ENCODE peak calls at places on chromosome 13, in four cellular contexts. A is IMR-90; I is epithelial cell of esophagus; W is CD8-positive, alpha-beta T cell. K is an unnamed sample.

GRCh38 chr13:50676602-50677001 is 166.9 kb downstream of the DLEU7 start:
- DNase-seq in A (peak; percentile 44), I (peak; percentile 80), W (no peak), K (peak; percentile 82)

GRCh38 chr13:42348576-42348975 is 76.6 kb downstream of the AKAP11 start:
- DNase-seq in A (no peak), I (no peak), W (no peak), K (no peak)

GRCh38 chr13:109919715-109920375 is 133.5 kb upstream of the IRS2 start:
- DNase-seq in A (peak; percentile 34), I (no peak), W (no peak), K (peak; percentile 33)

GRCh38 chr13:67506407-67506806 is 276.3 kb upstream of the PCDH9 start:
- DNase-seq in A (no peak), I (no peak), W (no peak), K (no peak)

GRCh38 chr13:33070713-33071112 is 54.5 kb downstream of the KL start:
- DNase-seq in A (peak; percentile 19), I (peak; percentile 55), W (no peak), K (no peak)

GRCh38 chr13:79675931-79676658 is 195.1 kb downstream of the NDFIP2 start:
- DNase-seq in A (no peak), I (peak; percentile 27), W (no peak), K (no peak)

GRCh38 chr13:20301391-20302071 is 69.4 kb upstream of the GJB6 start:
- DNase-seq in A (no peak), I (no peak), W (no peak), K (peak; percentile 4)

GRCh38 chr13:27919299-27919933 is 384 bp upstream of the PDX1 start:
- DNase-seq in A (no peak), I (no peak), W (no peak), K (no peak)

GRCh38 chr13:43009506-43009905 is 13.9 kb upstream of the DNAJC15 start:
- DNase-seq in A (peak; percentile 60), I (peak; percentile 48), W (no peak), K (peak; percentile 54)

GRCh38 chr13:41008349-41008980 is 10.7 kb downstream of the ELF1 start:
- DNase-seq in A (peak; percentile 90), I (peak; percentile 88), W (no peak), K (peak; percentile 79)

GRCh38 chr13:101621099-101621498 is 168.6 kb downstream of the ITGBL1 start:
- DNase-seq in A (no peak), I (no peak), W (no peak), K (no peak)

GRCh38 chr13:93690139-93690538 is 463.5 kb downstream of the GPC6 start:
- DNase-seq in A (peak; percentile 46), I (peak; percentile 40), W (no peak), K (peak; percentile 48)

GRCh38 chr13:102295316-102296048 is 106.4 kb downstream of the FGF14 start:
- DNase-seq in A (peak; percentile 79), I (no peak), W (no peak), K (peak; percentile 66)

GRCh38 chr13:49731766-49732165 is 40.5 kb upstream of the EBPL start:
- DNase-seq in A (peak; percentile 91), I (peak; percentile 50), W (no peak), K (peak; percentile 78)

GRCh38 chr13:38042771-38043170 is 173.2 kb upstream of the TRPC4 start:
- DNase-seq in A (peak; percentile 26), I (no peak), W (no peak), K (peak; percentile 5)

GRCh38 chr13:102317593-102317992 is 84.3 kb downstream of the FGF14 start:
- DNase-seq in A (peak; percentile 8), I (no peak), W (no peak), K (peak; percentile 82)

GRCh38 chr13:45036206-45036605 is 46.9 kb downstream of the GPALPP1 start:
- DNase-seq in A (no peak), I (no peak), W (no peak), K (no peak)

GRCh38 chr13:95160112-95160906 is 140.9 kb downstream of the ABCC4 start:
- DNase-seq in A (peak; percentile 72), I (peak; percentile 15), W (no peak), K (no peak)

GRCh38 chr13:111232191-111232590 is 88.3 kb upstream of the TEX29 start:
- DNase-seq in A (no peak), I (no peak), W (no peak), K (no peak)

GRCh38 chr13:33284916-33285315 is 639 bp downstream of the STARD13 start:
- DNase-seq in A (no peak), I (peak; percentile 68), W (no peak), K (peak; percentile 40)

GRCh38 chr13:110298566-110299321 is 8.2 kb downstream of the COL4A1 start:
- DNase-seq in A (no peak), I (no peak), W (no peak), K (no peak)

GRCh38 chr13:29991343-29991742 is 140.9 kb upstream of the UBL3 start:
- DNase-seq in A (peak; percentile 95), I (peak; percentile 88), W (no peak), K (peak; percentile 72)

GRCh38 chr13:84479656-84480055 is 597.4 kb upstream of the SLITRK1 start:
- DNase-seq in A (peak; percentile 40), I (peak; percentile 92), W (no peak), K (peak; percentile 18)

GRCh38 chr13:67078062-67078461 is 152.1 kb downstream of the PCDH9 start:
- DNase-seq in A (no peak), I (no peak), W (no peak), K (no peak)

GRCh38 chr13:26380930-26381329 is 127.0 kb downstream of the CDK8 start:
- DNase-seq in A (no peak), I (no peak), W (no peak), K (no peak)

GRCh38 chr13:41842029-41842428 is 118.9 kb downstream of the VWA8 start:
- DNase-seq in A (peak; percentile 38), I (no peak), W (no peak), K (peak; percentile 48)

GRCh38 chr13:106213028-106213427 is 322.4 kb downstream of the EFNB2 start:
- DNase-seq in A (no peak), I (no peak), W (no peak), K (no peak)

GRCh38 chr13:76889254-76889653 is 3.0 kb upstream of the KCTD12 start:
- DNase-seq in A (no peak), I (peak; percentile 93), W (no peak), K (no peak)

GRCh38 chr13:91141619-91142061 is 205.8 kb upstream of the MIR17HG start:
- DNase-seq in A (no peak), I (no peak), W (no peak), K (no peak)

GRCh38 chr13:30355839-30356238 is 48.5 kb upstream of the KATNAL1 start:
- DNase-seq in A (no peak), I (no peak), W (no peak), K (no peak)

GRCh38 chr13:50241479-50241878 is 226.2 kb downstream of the KCNRG start:
- DNase-seq in A (no peak), I (no peak), W (no peak), K (no peak)

GRCh38 chr13:21637296-21637695 is 33.3 kb upstream of the MICU2 start:
- DNase-seq in A (peak; percentile 43), I (peak; percentile 99), W (no peak), K (peak; percentile 10)

GRCh38 chr13:97257228-97257755 is 35.2 kb downstream of the MBNL2 start:
- DNase-seq in A (no peak), I (no peak), W (no peak), K (no peak)

GRCh38 chr13:97259787-97260641 is 37.9 kb downstream of the MBNL2 start:
- DNase-seq in A (peak; percentile 84), I (peak; percentile 40), W (no peak), K (peak; percentile 88)

GRCh38 chr13:97257800-97258799 is 36.0 kb downstream of the MBNL2 start:
- DNase-seq in A (peak; percentile 90), I (peak; percentile 81), W (no peak), K (peak; percentile 92)

GRCh38 chr13:97256343-97256783 is 34.2 kb downstream of the MBNL2 start:
- DNase-seq in A (peak; percentile 97), I (peak; percentile 80), W (no peak), K (peak; percentile 99)

GRCh38 chr13:97258801-97259200 is 36.7 kb downstream of the MBNL2 start:
- DNase-seq in A (peak; percentile 64), I (no peak), W (no peak), K (peak; percentile 83)
- H3K4me3 ChIP-seq in A (no peak overlapping the region), I (no peak overlapping the region), W (no peak overlapping the region), K (no peak overlapping the region)

GRCh38 chr13:98653471-98653985 is 76.6 kb upstream of the STK24 start:
- DNase-seq in A (peak; percentile 71), I (peak; percentile 88), W (peak; percentile 52), K (peak; percentile 77)
- TF ChIP-seq CTCF in A (peak; percentile 87), I (peak; percentile 96), W (peak; percentile 78), K (peak; percentile 94)

DNA sequence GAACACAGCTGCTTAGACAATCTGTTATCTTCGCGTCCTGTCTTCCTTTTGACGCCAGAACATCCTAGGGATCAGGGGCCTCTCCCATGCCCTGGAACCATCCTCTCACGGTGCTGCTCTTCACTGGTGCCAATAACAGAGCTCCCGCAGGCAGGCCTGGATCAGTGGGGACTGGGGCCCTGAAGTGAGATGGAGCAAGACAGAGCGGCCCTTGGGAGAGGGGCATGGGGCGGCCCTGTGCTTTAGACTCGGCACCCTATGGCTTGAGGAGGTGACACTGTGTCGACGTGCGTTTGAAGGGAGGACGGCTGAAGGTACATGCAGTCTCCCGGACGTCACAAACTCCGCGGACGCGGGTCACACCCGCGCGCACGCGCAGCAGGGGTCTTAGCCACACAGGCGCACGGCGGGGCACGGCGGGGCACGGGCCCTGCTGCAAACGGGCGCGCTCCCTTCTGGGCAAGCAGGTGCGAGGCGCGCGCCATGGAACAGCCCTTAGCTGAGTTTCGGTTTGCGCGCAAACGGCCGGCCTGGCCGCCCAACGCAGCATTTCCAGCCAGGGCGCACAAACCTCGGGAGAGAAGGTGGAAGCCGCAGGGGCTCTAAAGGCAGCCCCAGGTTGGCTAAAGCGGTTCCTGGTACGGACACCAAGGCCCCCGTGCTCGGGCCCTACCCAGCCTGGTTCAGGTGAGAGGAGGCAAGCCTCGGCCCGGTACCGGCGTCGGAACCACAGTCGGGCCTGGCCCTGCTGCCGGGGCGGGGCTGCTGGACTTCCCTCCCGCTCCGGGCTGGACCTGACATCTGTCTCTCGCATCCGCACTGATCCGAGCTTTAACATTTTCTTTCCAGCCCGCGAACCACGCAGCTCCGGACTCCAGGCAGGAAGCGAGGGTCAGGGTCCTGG is 16.5 kb upstream of the RNF17 start:
- DNase-seq in A (no peak), I (peak; percentile 39), W (no peak), K (peak; percentile 2)
- H3K4me3 ChIP-seq in A (peak overlapping the region; percentile 16), I (peak overlapping the region; percentile 42), W (no peak overlapping the region), K (peak overlapping the region; percentile 37)

GRCh38 chr13:25088562-25089221 is 7.2 kb upstream of the PABPC3 start:
- DNase-seq in A (no peak), I (no peak), W (no peak), K (no peak)

GRCh38 chr13:25085125-25085742 is 10.7 kb upstream of the PABPC3 start:
- DNase-seq in A (peak; percentile 26), I (peak; percentile 71), W (no peak), K (peak; percentile 11)

GRCh38 chr13:25080773-25081172 is 15.2 kb upstream of the PABPC3 start:
- DNase-seq in A (no peak), I (no peak), W (no peak), K (no peak)

GRCh38 chr13:25084101-25084500 is 11.8 kb upstream of the PABPC3 start:
- DNase-seq in A (no peak), I (no peak), W (no peak), K (no peak)
- TF ChIP-seq CTCF in A (no peak), I (no peak), W (no peak), K (no peak)

GRCh38 chr13:48158915-48159314 is 64.0 kb upstream of the MED4 start:
- DNase-seq in A (no peak), I (peak; percentile 85), W (no peak), K (no peak)
- H3K4me3 ChIP-seq in A (no peak overlapping the region), I (no peak overlapping the region), W (no peak overlapping the region), K (no peak overlapping the region)

K was measured in fibroblast of the aortic adventitia.